ENCODE peak calls at places on chromosome 22, in five cellular contexts. One of them, this sample, is unnamed.
A peak's percentile ranks its signal among the peaks of the same experiment; 100 is the strongest.

GRCh38 chr22:39703890-39704658 is 133.5 kb downstream of the CACNA1I start:
- DNase-seq in H9: no peak
- DNase-seq in IMR-90: peak; percentile 23
- DNase-seq in neuronal stem cell: no peak
- DNase-seq in mesenchymal stem cell: no peak
- DNase-seq in this sample: no peak

GRCh38 chr22:29263791-29264216 is 4.0 kb downstream of the RHBDD3 start:
- DNase-seq in H9: no peak
- DNase-seq in IMR-90: no peak
- DNase-seq in neuronal stem cell: no peak
- DNase-seq in mesenchymal stem cell: no peak
- DNase-seq in this sample: no peak

GRCh38 chr22:42344391-42344861 is 74.0 kb upstream of the TCF20 start:
- DNase-seq in H9: peak; percentile 76
- DNase-seq in IMR-90: no peak
- DNase-seq in neuronal stem cell: no peak
- DNase-seq in mesenchymal stem cell: no peak
- DNase-seq in this sample: no peak

GRCh38 chr22:31274017-31274416 is 18.3 kb downstream of the PIK3IP1 start:
- DNase-seq in H9: no peak
- DNase-seq in IMR-90: no peak
- DNase-seq in neuronal stem cell: no peak
- DNase-seq in mesenchymal stem cell: no peak
- DNase-seq in this sample: no peak

GRCh38 chr22:26616650-26617049 is 1.2 kb downstream of the CRYBB1 start:
- DNase-seq in H9: no peak
- DNase-seq in IMR-90: no peak
- DNase-seq in neuronal stem cell: no peak
- DNase-seq in mesenchymal stem cell: no peak
- DNase-seq in this sample: no peak

GRCh38 chr22:49040111-49040510 is 787.6 kb downstream of the BRD1 start:
- DNase-seq in H9: no peak
- DNase-seq in IMR-90: no peak
- DNase-seq in neuronal stem cell: no peak
- DNase-seq in mesenchymal stem cell: no peak
- DNase-seq in this sample: no peak

GRCh38 chr22:20546541-20546950 is 39.1 kb downstream of the MED15 start:
- DNase-seq in H9: no peak
- DNase-seq in IMR-90: no peak
- DNase-seq in neuronal stem cell: no peak
- DNase-seq in mesenchymal stem cell: no peak
- DNase-seq in this sample: peak; percentile 94

GRCh38 chr22:23251445-23252093 is 71.3 kb downstream of the BCR start:
- DNase-seq in H9: no peak
- DNase-seq in IMR-90: peak; percentile 45
- DNase-seq in neuronal stem cell: no peak
- DNase-seq in mesenchymal stem cell: peak; percentile 8
- DNase-seq in this sample: peak; percentile 29

GRCh38 chr22:37126383-37126782 is 16.9 kb upstream of the TMPRSS6 start:
- DNase-seq in H9: peak; percentile 74
- DNase-seq in IMR-90: no peak
- DNase-seq in neuronal stem cell: no peak
- DNase-seq in mesenchymal stem cell: no peak
- DNase-seq in this sample: peak; percentile 53

GRCh38 chr22:30978304-30978962 is 9.4 kb downstream of the TUG1 start:
- DNase-seq in H9: no peak
- DNase-seq in IMR-90: no peak
- DNase-seq in neuronal stem cell: no peak
- DNase-seq in mesenchymal stem cell: no peak
- DNase-seq in this sample: no peak

GRCh38 chr22:21726650-21727049 is 8.9 kb downstream of the YPEL1 start:
- DNase-seq in H9: peak; percentile 89
- DNase-seq in IMR-90: no peak
- DNase-seq in neuronal stem cell: no peak
- DNase-seq in mesenchymal stem cell: peak; percentile 30
- DNase-seq in this sample: peak; percentile 66

GRCh38 chr22:43128116-43128515 is 15.1 kb downstream of the MCAT start:
- DNase-seq in H9: no peak
- DNase-seq in IMR-90: no peak
- DNase-seq in neuronal stem cell: no peak
- DNase-seq in mesenchymal stem cell: no peak
- DNase-seq in this sample: no peak

GRCh38 chr22:30286813-30287625 is 2.3 kb downstream of the CASTOR1 start:
- DNase-seq in H9: peak; percentile 88
- DNase-seq in IMR-90: peak; percentile 46
- DNase-seq in neuronal stem cell: peak; percentile 62
- DNase-seq in mesenchymal stem cell: peak; percentile 55
- DNase-seq in this sample: peak; percentile 50

GRCh38 chr22:30824711-30825110 is 130.0 kb downstream of the OSBP2 start:
- DNase-seq in H9: no peak
- DNase-seq in IMR-90: no peak
- DNase-seq in neuronal stem cell: no peak
- DNase-seq in mesenchymal stem cell: no peak
- DNase-seq in this sample: no peak

GRCh38 chr22:49234459-49234858 is 593.2 kb downstream of the BRD1 start:
- DNase-seq in H9: no peak
- DNase-seq in IMR-90: no peak
- DNase-seq in neuronal stem cell: no peak
- DNase-seq in mesenchymal stem cell: no peak
- DNase-seq in this sample: no peak

GRCh38 chr22:33513388-33514336 is 406.6 kb downstream of the LARGE1 start:
- DNase-seq in H9: no peak
- DNase-seq in IMR-90: peak; percentile 72
- DNase-seq in neuronal stem cell: no peak
- DNase-seq in mesenchymal stem cell: peak; percentile 71
- DNase-seq in this sample: no peak

GRCh38 chr22:27217154-27217553 is 559.8 kb downstream of the MIAT start:
- DNase-seq in H9: no peak
- DNase-seq in IMR-90: no peak
- DNase-seq in neuronal stem cell: no peak
- DNase-seq in mesenchymal stem cell: peak; percentile 50
- DNase-seq in this sample: no peak

GRCh38 chr22:28792491-28793383 is 7.6 kb downstream of the XBP1 start:
- DNase-seq in H9: no peak
- DNase-seq in IMR-90: no peak
- DNase-seq in neuronal stem cell: no peak
- DNase-seq in mesenchymal stem cell: no peak
- DNase-seq in this sample: peak; percentile 64

GRCh38 chr22:27110985-27111451 is 453.6 kb downstream of the MIAT start:
- DNase-seq in H9: peak; percentile 32
- DNase-seq in IMR-90: peak; percentile 71
- DNase-seq in neuronal stem cell: no peak
- DNase-seq in mesenchymal stem cell: peak; percentile 75
- DNase-seq in this sample: no peak

GRCh38 chr22:30538280-30538679 is 8.3 kb downstream of the SEC14L6 start:
- DNase-seq in H9: no peak
- DNase-seq in IMR-90: peak; percentile 19
- DNase-seq in neuronal stem cell: no peak
- DNase-seq in mesenchymal stem cell: no peak
- DNase-seq in this sample: no peak

GRCh38 chr22:29016067-29016938 is 45.3 kb downstream of the C22orf31 start:
- DNase-seq in H9: no peak
- DNase-seq in IMR-90: no peak
- DNase-seq in neuronal stem cell: no peak
- DNase-seq in mesenchymal stem cell: no peak
- DNase-seq in this sample: no peak

GRCh38 chr22:28031383-28031922 is 112.4 kb upstream of the PITPNB start:
- DNase-seq in H9: no peak
- DNase-seq in IMR-90: no peak
- DNase-seq in neuronal stem cell: no peak
- DNase-seq in mesenchymal stem cell: no peak
- DNase-seq in this sample: no peak

GRCh38 chr22:23146842-23147205 is 1.5 kb downstream of the RAB36 start:
- DNase-seq in H9: no peak
- DNase-seq in IMR-90: no peak
- DNase-seq in neuronal stem cell: no peak
- DNase-seq in mesenchymal stem cell: no peak
- DNase-seq in this sample: peak; percentile 78

GRCh38 chr22:19607198-19608113 is 83.2 kb upstream of the CLDN5 start:
- DNase-seq in H9: peak; percentile 58
- DNase-seq in IMR-90: peak; percentile 8
- DNase-seq in neuronal stem cell: no peak
- DNase-seq in mesenchymal stem cell: no peak
- DNase-seq in this sample: no peak

GRCh38 chr22:48901324-48901723 is 926.3 kb downstream of the BRD1 start:
- DNase-seq in H9: peak; percentile 18
- DNase-seq in IMR-90: no peak
- DNase-seq in neuronal stem cell: no peak
- DNase-seq in mesenchymal stem cell: no peak
- DNase-seq in this sample: no peak

GRCh38 chr22:30362632-30363281 is 6.0 kb downstream of the CCDC157 start:
- DNase-seq in H9: peak; percentile 84
- DNase-seq in IMR-90: no peak
- DNase-seq in neuronal stem cell: no peak
- DNase-seq in mesenchymal stem cell: no peak
- DNase-seq in this sample: peak; percentile 27

GRCh38 chr22:23772315-23773246 is at the start of gene MMP11:
- DNase-seq in H9: peak; percentile 79
- DNase-seq in IMR-90: no peak
- DNase-seq in neuronal stem cell: no peak
- DNase-seq in mesenchymal stem cell: peak; percentile 54
- DNase-seq in this sample: peak; percentile 66

GRCh38 chr22:17804331-17805080 is 30.2 kb upstream of the BID start:
- DNase-seq in H9: no peak
- DNase-seq in IMR-90: no peak
- DNase-seq in neuronal stem cell: no peak
- DNase-seq in mesenchymal stem cell: no peak
- DNase-seq in this sample: peak; percentile 93
- H2BK5ac ChIP-seq in H9: no peak overlapping the region
- H2BK5ac ChIP-seq in IMR-90: no peak overlapping the region
- H2BK5ac ChIP-seq in neuronal stem cell: no peak overlapping the region
- H2BK5ac ChIP-seq in mesenchymal stem cell: no peak overlapping the region
- H2BK5ac ChIP-seq in this sample: no peak overlapping the region

GRCh38 chr22:50312371-50312770 is 4.9 kb upstream of the PLXNB2 start:
- DNase-seq in H9: no peak
- DNase-seq in IMR-90: no peak
- DNase-seq in neuronal stem cell: no peak
- DNase-seq in mesenchymal stem cell: no peak
- DNase-seq in this sample: no peak
- H4K91ac ChIP-seq in H9: no peak overlapping the region
- H4K91ac ChIP-seq in IMR-90: no peak overlapping the region
- H4K91ac ChIP-seq in neuronal stem cell: no peak overlapping the region
- H4K91ac ChIP-seq in mesenchymal stem cell: no peak overlapping the region
- H4K91ac ChIP-seq in this sample: no peak overlapping the region

GRCh38 chr22:41284465-41284864 is 1.5 kb downstream of the RANGAP1 start:
- DNase-seq in H9: no peak
- DNase-seq in IMR-90: no peak
- DNase-seq in neuronal stem cell: no peak
- DNase-seq in mesenchymal stem cell: no peak
- DNase-seq in this sample: no peak

GRCh38 chr22:41285820-41286638 is at the start of gene RANGAP1:
- DNase-seq in H9: peak; percentile 99
- DNase-seq in IMR-90: peak; percentile 98
- DNase-seq in neuronal stem cell: peak; percentile 97
- DNase-seq in mesenchymal stem cell: peak; percentile 99
- DNase-seq in this sample: peak; percentile 99

GRCh38 chr22:41286639-41287091 is 678 bp upstream of the RANGAP1 start:
- DNase-seq in H9: no peak
- DNase-seq in IMR-90: peak; percentile 38
- DNase-seq in neuronal stem cell: no peak
- DNase-seq in mesenchymal stem cell: no peak
- DNase-seq in this sample: peak; percentile 76

GRCh38 chr22:41288245-41288946 is 2.4 kb upstream of the RANGAP1 start:
- DNase-seq in H9: peak; percentile 58
- DNase-seq in IMR-90: peak; percentile 88
- DNase-seq in neuronal stem cell: no peak
- DNase-seq in mesenchymal stem cell: peak; percentile 95
- DNase-seq in this sample: peak; percentile 50

DNA sequence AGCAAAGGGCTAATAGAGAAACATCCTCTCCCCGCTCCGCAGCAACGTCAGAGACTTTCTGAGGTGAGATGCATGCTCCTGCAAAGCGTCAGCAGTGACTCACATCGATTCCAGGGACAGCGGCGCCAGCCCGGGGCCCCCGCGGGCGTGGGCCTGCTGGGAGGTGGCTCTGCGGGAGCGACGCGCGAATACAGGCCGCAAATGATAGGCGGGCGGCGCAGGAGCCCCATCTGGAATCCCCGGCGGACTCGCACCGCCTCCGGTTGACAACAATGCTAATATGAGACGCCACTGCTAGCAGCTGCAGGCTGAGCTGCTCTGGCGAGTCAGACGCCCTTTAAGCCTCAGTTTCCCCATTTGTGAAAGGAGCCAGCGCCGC is 557 bp downstream of the RANGAP1 start:
- DNase-seq in H9: peak; percentile 48
- DNase-seq in IMR-90: peak; percentile 96
- DNase-seq in neuronal stem cell: peak; percentile 37
- DNase-seq in mesenchymal stem cell: peak; percentile 97
- DNase-seq in this sample: peak; percentile 98
- H2BK5ac ChIP-seq in H9: no peak overlapping the region
- H2BK5ac ChIP-seq in IMR-90: peak overlapping the region; percentile 94
- H2BK5ac ChIP-seq in neuronal stem cell: peak overlapping the region; percentile 56
- H2BK5ac ChIP-seq in mesenchymal stem cell: peak overlapping the region; percentile 82
- H2BK5ac ChIP-seq in this sample: peak overlapping the region; percentile 98

GRCh38 chr22:32333769-32334639 is 23.7 kb upstream of the RFPL3 start:
- DNase-seq in H9: peak; percentile 21
- DNase-seq in IMR-90: no peak
- DNase-seq in neuronal stem cell: no peak
- DNase-seq in mesenchymal stem cell: no peak
- DNase-seq in this sample: no peak
- H4K91ac ChIP-seq in H9: no peak overlapping the region
- H4K91ac ChIP-seq in IMR-90: no peak overlapping the region
- H4K91ac ChIP-seq in neuronal stem cell: peak overlapping the region; percentile 86
- H4K91ac ChIP-seq in mesenchymal stem cell: no peak overlapping the region
- H4K91ac ChIP-seq in this sample: no peak overlapping the region

GRCh38 chr22:38685761-38686160 is 4.0 kb downstream of the TOMM22 start:
- DNase-seq in H9: no peak
- DNase-seq in IMR-90: no peak
- DNase-seq in neuronal stem cell: no peak
- DNase-seq in mesenchymal stem cell: no peak
- DNase-seq in this sample: no peak

GRCh38 chr22:38681784-38682335 is at the start of gene TOMM22:
- DNase-seq in H9: peak; percentile 90
- DNase-seq in IMR-90: peak; percentile 83
- DNase-seq in neuronal stem cell: peak; percentile 75
- DNase-seq in mesenchymal stem cell: peak; percentile 92
- DNase-seq in this sample: peak; percentile 86
- H2BK5ac ChIP-seq in H9: no peak within 1 kb of the TSS
- H2BK5ac ChIP-seq in IMR-90: peak within 1 kb of the TSS; percentile 75
- H2BK5ac ChIP-seq in neuronal stem cell: peak within 1 kb of the TSS; percentile 77
- H2BK5ac ChIP-seq in mesenchymal stem cell: no peak within 1 kb of the TSS
- H2BK5ac ChIP-seq in this sample: peak within 1 kb of the TSS; percentile 0

DNA sequence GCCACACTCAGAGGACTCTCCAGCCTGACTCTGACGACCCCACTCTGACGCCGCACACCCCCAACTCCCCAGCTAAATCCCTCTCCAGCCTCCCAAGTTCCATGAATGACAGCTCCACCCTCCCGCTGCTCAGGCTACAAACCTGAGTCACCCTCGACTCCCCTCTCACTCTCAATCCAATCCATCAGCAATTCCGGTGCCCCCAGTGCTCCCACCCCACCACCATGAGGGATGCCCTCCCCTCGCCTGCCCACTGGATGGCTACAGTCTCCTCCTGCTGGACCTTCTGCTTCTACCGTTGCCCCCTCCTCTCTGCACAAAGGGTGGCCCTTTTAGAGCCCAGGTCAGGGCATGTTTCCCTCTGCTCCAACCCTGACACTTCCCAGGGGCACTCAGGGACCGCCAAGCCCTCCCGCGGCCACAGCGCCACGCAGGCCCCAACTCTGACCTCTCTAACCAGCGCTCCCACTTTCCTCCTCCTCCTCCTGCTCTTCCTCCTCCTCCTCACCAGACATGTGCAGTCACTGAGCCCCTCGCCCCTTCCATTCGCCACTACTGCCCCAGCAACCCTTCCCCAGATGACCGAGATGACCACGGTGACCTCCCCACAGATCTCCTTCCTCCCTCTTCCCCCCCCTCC is 69.5 kb upstream of the NUP50 start:
- DNase-seq in H9: no peak
- DNase-seq in IMR-90: no peak
- DNase-seq in neuronal stem cell: no peak
- DNase-seq in mesenchymal stem cell: no peak
- DNase-seq in this sample: no peak
- H4K91ac ChIP-seq in H9: no peak overlapping the region
- H4K91ac ChIP-seq in IMR-90: no peak overlapping the region
- H4K91ac ChIP-seq in neuronal stem cell: no peak overlapping the region
- H4K91ac ChIP-seq in mesenchymal stem cell: no peak overlapping the region
- H4K91ac ChIP-seq in this sample: no peak overlapping the region

This sample was measured in trophoblast cell.